ENCODE peak calls at places on chromosome 19, in ten cellular contexts. One of them, this sample, is unnamed.

GRCh38 chr19:15293751-15294505 is 38.4 kb downstream of the BRD4 start:
- DNase-seq in endodermal cell: no peak
- DNase-seq in mammary epithelial cell: no peak
- DNase-seq in heart right ventricle: no peak
- DNase-seq in uterus: no peak
- DNase-seq in gastrocnemius medialis: no peak
- DNase-seq in CD8-positive, alpha-beta T cell: no peak
- DNase-seq in stomach: no peak
- DNase-seq in pancreas: no peak
- DNase-seq in lower lobe of right lung: no peak
- DNase-seq in this sample: no peak

GRCh38 chr19:13153627-13154240 is 3.5 kb downstream of the IER2 start:
- DNase-seq in endodermal cell: no peak
- DNase-seq in mammary epithelial cell: no peak
- DNase-seq in heart right ventricle: peak
- DNase-seq in uterus: peak
- DNase-seq in gastrocnemius medialis: no peak
- DNase-seq in CD8-positive, alpha-beta T cell: no peak
- DNase-seq in stomach: peak
- DNase-seq in pancreas: peak
- DNase-seq in lower lobe of right lung: no peak
- DNase-seq in this sample: no peak

GRCh38 chr19:12140545-12141404 is 625 bp upstream of the ZNF20 start:
- DNase-seq in endodermal cell: peak
- DNase-seq in mammary epithelial cell: peak
- DNase-seq in heart right ventricle: peak
- DNase-seq in uterus: peak
- DNase-seq in gastrocnemius medialis: peak
- DNase-seq in CD8-positive, alpha-beta T cell: peak
- DNase-seq in stomach: peak
- DNase-seq in pancreas: peak
- DNase-seq in lower lobe of right lung: peak
- DNase-seq in this sample: peak

GRCh38 chr19:49685845-49686332 is 3.5 kb upstream of the ADM5 start:
- DNase-seq in endodermal cell: no peak
- DNase-seq in mammary epithelial cell: no peak
- DNase-seq in heart right ventricle: no peak
- DNase-seq in uterus: no peak
- DNase-seq in gastrocnemius medialis: no peak
- DNase-seq in CD8-positive, alpha-beta T cell: no peak
- DNase-seq in stomach: no peak
- DNase-seq in pancreas: no peak
- DNase-seq in lower lobe of right lung: no peak
- DNase-seq in this sample: no peak

GRCh38 chr19:53055117-53055516 is 10.6 kb downstream of the ERVV-2 start:
- DNase-seq in endodermal cell: no peak
- DNase-seq in mammary epithelial cell: peak
- DNase-seq in heart right ventricle: no peak
- DNase-seq in uterus: no peak
- DNase-seq in gastrocnemius medialis: no peak
- DNase-seq in CD8-positive, alpha-beta T cell: no peak
- DNase-seq in stomach: no peak
- DNase-seq in pancreas: no peak
- DNase-seq in lower lobe of right lung: no peak
- DNase-seq in this sample: no peak

GRCh38 chr19:15378529-15379082 is 981 bp downstream of the AKAP8 start:
- DNase-seq in endodermal cell: peak
- DNase-seq in mammary epithelial cell: peak
- DNase-seq in heart right ventricle: no peak
- DNase-seq in uterus: no peak
- DNase-seq in gastrocnemius medialis: peak
- DNase-seq in CD8-positive, alpha-beta T cell: peak
- DNase-seq in stomach: peak
- DNase-seq in pancreas: peak
- DNase-seq in lower lobe of right lung: peak
- DNase-seq in this sample: no peak

GRCh38 chr19:15488489-15489226 is 9.4 kb upstream of the PGLYRP2 start:
- DNase-seq in endodermal cell: no peak
- DNase-seq in mammary epithelial cell: no peak
- DNase-seq in heart right ventricle: peak
- DNase-seq in uterus: peak
- DNase-seq in gastrocnemius medialis: peak
- DNase-seq in CD8-positive, alpha-beta T cell: no peak
- DNase-seq in stomach: no peak
- DNase-seq in pancreas: no peak
- DNase-seq in lower lobe of right lung: no peak
- DNase-seq in this sample: no peak

GRCh38 chr19:17787274-17787913 is 7.5 kb upstream of the B3GNT3 start:
- DNase-seq in endodermal cell: no peak
- DNase-seq in mammary epithelial cell: no peak
- DNase-seq in heart right ventricle: no peak
- DNase-seq in uterus: no peak
- DNase-seq in gastrocnemius medialis: no peak
- DNase-seq in CD8-positive, alpha-beta T cell: no peak
- DNase-seq in stomach: no peak
- DNase-seq in pancreas: no peak
- DNase-seq in lower lobe of right lung: no peak
- DNase-seq in this sample: no peak

GRCh38 chr19:54408627-54409026 is 6.6 kb upstream of the TTYH1 start:
- DNase-seq in endodermal cell: no peak
- DNase-seq in mammary epithelial cell: no peak
- DNase-seq in heart right ventricle: no peak
- DNase-seq in uterus: no peak
- DNase-seq in gastrocnemius medialis: no peak
- DNase-seq in CD8-positive, alpha-beta T cell: no peak
- DNase-seq in stomach: no peak
- DNase-seq in pancreas: no peak
- DNase-seq in lower lobe of right lung: no peak
- DNase-seq in this sample: no peak

GRCh38 chr19:44943801-44944249 is 1.8 kb downstream of the APOC4 start:
- DNase-seq in endodermal cell: no peak
- DNase-seq in mammary epithelial cell: peak
- DNase-seq in heart right ventricle: peak
- DNase-seq in uterus: no peak
- DNase-seq in gastrocnemius medialis: peak
- DNase-seq in CD8-positive, alpha-beta T cell: no peak
- DNase-seq in stomach: peak
- DNase-seq in pancreas: no peak
- DNase-seq in lower lobe of right lung: peak
- DNase-seq in this sample: no peak

GRCh38 chr19:35436477-35437141 is 11.4 kb upstream of the FFAR2 start:
- DNase-seq in endodermal cell: no peak
- DNase-seq in mammary epithelial cell: peak
- DNase-seq in heart right ventricle: no peak
- DNase-seq in uterus: no peak
- DNase-seq in gastrocnemius medialis: no peak
- DNase-seq in CD8-positive, alpha-beta T cell: no peak
- DNase-seq in stomach: peak
- DNase-seq in pancreas: no peak
- DNase-seq in lower lobe of right lung: no peak
- DNase-seq in this sample: no peak

GRCh38 chr19:49453757-49454248 is 778 bp downstream of the ALDH16A1 start:
- DNase-seq in endodermal cell: no peak
- DNase-seq in mammary epithelial cell: no peak
- DNase-seq in heart right ventricle: no peak
- DNase-seq in uterus: no peak
- DNase-seq in gastrocnemius medialis: no peak
- DNase-seq in CD8-positive, alpha-beta T cell: no peak
- DNase-seq in stomach: no peak
- DNase-seq in pancreas: no peak
- DNase-seq in lower lobe of right lung: no peak
- DNase-seq in this sample: no peak

GRCh38 chr19:15507068-15508034 is 974 bp upstream of the CYP4F22 start:
- DNase-seq in endodermal cell: no peak
- DNase-seq in mammary epithelial cell: no peak
- DNase-seq in heart right ventricle: no peak
- DNase-seq in uterus: no peak
- DNase-seq in gastrocnemius medialis: no peak
- DNase-seq in CD8-positive, alpha-beta T cell: no peak
- DNase-seq in stomach: no peak
- DNase-seq in pancreas: no peak
- DNase-seq in lower lobe of right lung: no peak
- DNase-seq in this sample: no peak

DNA sequence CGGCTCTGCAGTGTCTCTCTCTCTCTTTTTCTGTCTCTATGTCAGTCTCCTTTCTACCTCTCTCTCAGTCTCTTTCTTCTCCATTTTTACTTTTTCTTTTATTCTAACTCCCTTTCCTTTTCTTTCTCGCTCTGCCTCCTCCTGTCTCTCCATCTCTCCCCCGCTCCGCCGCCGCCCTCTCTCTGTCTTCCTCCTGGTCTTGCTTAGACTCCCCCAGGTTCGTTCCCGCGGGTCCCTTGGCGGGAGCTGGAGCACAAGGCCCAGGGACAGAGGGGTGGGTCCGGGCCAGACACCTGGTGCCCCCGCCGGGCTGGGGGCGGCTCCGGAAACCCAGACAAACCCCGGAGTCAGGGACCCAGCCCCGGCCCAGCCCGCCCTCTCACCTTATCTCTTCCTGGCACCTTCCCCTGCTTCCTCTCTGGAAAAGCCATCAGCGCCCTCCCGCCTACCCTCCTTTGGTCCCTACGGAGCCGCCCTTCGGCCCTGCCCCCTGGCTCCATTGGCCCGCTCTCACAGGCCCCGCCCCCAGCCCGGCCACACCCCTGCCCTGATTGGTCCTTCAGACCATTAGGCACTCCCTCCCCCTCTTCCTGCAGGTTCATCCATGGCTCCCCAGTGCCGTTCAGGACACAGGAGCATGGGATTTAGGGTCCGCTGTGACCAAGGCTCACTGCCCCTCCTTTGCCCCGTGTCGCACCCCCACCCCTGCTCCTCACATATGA is 15.4 kb upstream of the NOP53 start:
- DNase-seq in endodermal cell: peak
- DNase-seq in mammary epithelial cell: peak
- DNase-seq in heart right ventricle: peak
- DNase-seq in uterus: peak
- DNase-seq in gastrocnemius medialis: peak
- DNase-seq in CD8-positive, alpha-beta T cell: no peak
- DNase-seq in stomach: peak
- DNase-seq in pancreas: peak
- DNase-seq in lower lobe of right lung: peak
- DNase-seq in this sample: no peak
- H3K4me3 ChIP-seq in endodermal cell: peak
- H3K4me3 ChIP-seq in mammary epithelial cell: peak
- H3K4me3 ChIP-seq in heart right ventricle: no peak
- H3K4me3 ChIP-seq in uterus: peak
- H3K4me3 ChIP-seq in gastrocnemius medialis: peak
- H3K4me3 ChIP-seq in CD8-positive, alpha-beta T cell: no peak
- H3K4me3 ChIP-seq in stomach: peak
- H3K4me3 ChIP-seq in pancreas: no peak
- H3K4me3 ChIP-seq in lower lobe of right lung: peak
- H3K4me3 ChIP-seq in this sample: peak

GRCh38 chr19:4831351-4832340 is at the start of gene TICAM1:
- DNase-seq in endodermal cell: peak
- DNase-seq in mammary epithelial cell: peak
- DNase-seq in heart right ventricle: peak
- DNase-seq in uterus: peak
- DNase-seq in gastrocnemius medialis: peak
- DNase-seq in CD8-positive, alpha-beta T cell: peak
- DNase-seq in stomach: peak
- DNase-seq in pancreas: peak
- DNase-seq in lower lobe of right lung: peak
- DNase-seq in this sample: no peak
- TF ChIP-seq CTCF in endodermal cell: peak
- TF ChIP-seq CTCF in mammary epithelial cell: no peak
- TF ChIP-seq CTCF in heart right ventricle: peak
- TF ChIP-seq CTCF in uterus: no peak
- TF ChIP-seq CTCF in gastrocnemius medialis: no peak
- TF ChIP-seq CTCF in CD8-positive, alpha-beta T cell: no peak
- TF ChIP-seq CTCF in stomach: no peak
- TF ChIP-seq CTCF in pancreas: no peak
- TF ChIP-seq CTCF in lower lobe of right lung: peak
- TF ChIP-seq CTCF in this sample: no peak

DNA sequence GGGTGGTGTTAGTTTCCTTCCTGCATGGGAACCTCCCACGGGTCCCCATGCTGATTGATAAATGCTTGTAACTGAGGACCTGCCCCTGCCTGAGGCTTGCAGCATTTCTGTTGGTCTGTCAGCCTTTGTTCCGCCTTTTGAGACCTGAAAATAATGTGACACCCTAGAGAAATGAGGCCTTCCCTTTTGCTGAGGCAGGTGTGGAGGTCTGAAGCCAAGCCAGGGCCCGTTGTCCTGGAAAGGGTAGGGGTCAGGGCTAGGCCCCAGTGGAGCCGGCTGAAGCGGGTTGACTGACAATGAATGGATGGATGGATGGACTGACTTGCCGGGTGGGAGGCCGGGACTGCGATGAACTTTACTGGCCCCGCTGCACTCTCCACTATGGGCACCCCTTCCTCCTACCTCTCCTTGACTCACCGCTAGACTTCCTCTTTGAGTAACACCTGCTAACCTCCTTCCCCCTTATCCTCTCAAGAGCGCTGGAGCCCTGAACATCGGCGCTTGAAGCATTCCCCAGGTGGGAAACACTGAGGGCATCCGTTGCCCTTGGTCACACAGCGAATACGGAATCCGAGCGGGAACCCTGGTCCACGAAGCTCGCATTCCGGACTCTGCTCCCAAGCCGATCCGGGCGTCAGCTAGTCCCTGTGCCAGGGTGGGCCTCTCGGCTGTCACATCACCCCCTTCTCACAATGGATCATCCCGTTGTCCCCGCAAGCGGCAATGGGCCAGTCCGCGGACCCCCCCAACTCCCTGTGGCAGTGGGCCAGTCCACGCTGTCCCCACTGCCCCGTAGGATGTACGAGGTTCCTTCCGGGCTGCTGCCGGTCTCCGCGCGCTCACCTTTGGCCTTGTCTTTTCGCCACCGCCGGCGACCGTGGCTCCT is 4.4 kb downstream of the LIPE start:
- DNase-seq in endodermal cell: peak
- DNase-seq in mammary epithelial cell: peak
- DNase-seq in heart right ventricle: no peak
- DNase-seq in uterus: no peak
- DNase-seq in gastrocnemius medialis: no peak
- DNase-seq in CD8-positive, alpha-beta T cell: peak
- DNase-seq in stomach: no peak
- DNase-seq in pancreas: peak
- DNase-seq in lower lobe of right lung: no peak
- DNase-seq in this sample: no peak
- H3K27ac ChIP-seq in endodermal cell: peak
- H3K27ac ChIP-seq in mammary epithelial cell: peak
- H3K27ac ChIP-seq in heart right ventricle: peak
- H3K27ac ChIP-seq in uterus: peak
- H3K27ac ChIP-seq in gastrocnemius medialis: peak
- H3K27ac ChIP-seq in CD8-positive, alpha-beta T cell: peak
- H3K27ac ChIP-seq in stomach: peak
- H3K27ac ChIP-seq in pancreas: peak
- H3K27ac ChIP-seq in lower lobe of right lung: peak
- H3K27ac ChIP-seq in this sample: no peak

DNA sequence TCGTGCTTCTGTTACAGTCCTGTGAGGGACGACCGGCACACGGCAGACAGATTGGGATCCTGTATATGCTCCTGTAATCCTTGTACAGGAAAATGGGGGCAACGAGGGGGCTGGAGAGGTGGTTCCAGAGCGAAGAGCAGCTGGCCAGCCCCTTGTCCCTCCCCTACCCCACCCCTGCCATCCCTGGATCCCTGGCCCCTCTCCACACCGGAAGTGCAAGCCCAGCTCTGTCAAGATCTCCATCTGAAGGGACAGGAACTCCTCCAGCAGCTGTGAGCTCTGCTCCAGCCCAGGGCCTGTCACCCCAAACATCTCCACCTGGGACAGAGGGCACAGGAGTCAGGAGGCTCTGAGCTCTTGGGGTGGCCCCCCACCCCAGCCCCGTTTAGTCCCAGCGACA is 5.5 kb upstream of the CCER2 start:
- DNase-seq in endodermal cell: no peak
- DNase-seq in mammary epithelial cell: no peak
- DNase-seq in heart right ventricle: no peak
- DNase-seq in uterus: no peak
- DNase-seq in gastrocnemius medialis: no peak
- DNase-seq in CD8-positive, alpha-beta T cell: no peak
- DNase-seq in stomach: no peak
- DNase-seq in pancreas: no peak
- DNase-seq in lower lobe of right lung: no peak
- DNase-seq in this sample: no peak
- H3K4me3 ChIP-seq in endodermal cell: no peak
- H3K4me3 ChIP-seq in mammary epithelial cell: no peak
- H3K4me3 ChIP-seq in heart right ventricle: no peak
- H3K4me3 ChIP-seq in uterus: no peak
- H3K4me3 ChIP-seq in gastrocnemius medialis: no peak
- H3K4me3 ChIP-seq in CD8-positive, alpha-beta T cell: no peak
- H3K4me3 ChIP-seq in stomach: no peak
- H3K4me3 ChIP-seq in pancreas: no peak
- H3K4me3 ChIP-seq in lower lobe of right lung: no peak
- H3K4me3 ChIP-seq in this sample: no peak

This sample was measured in thoracic aorta.